ENCODE peak calls at places on chromosome 2, in eight cellular contexts. One of them, this sample, is unnamed.
A peak's percentile ranks its signal among the peaks of the same experiment; 100 is the strongest.

GRCh38 chr2:45937990-45938389 is 286.5 kb downstream of the PRKCE start:
- DNase-seq in lower lobe of right lung: no peak
- DNase-seq in astrocyte: no peak
- DNase-seq in CD8-positive, alpha-beta T cell: no peak
- DNase-seq in iPS DF 6.9: no peak
- DNase-seq in suprapubic skin: no peak
- DNase-seq in CD4-positive, alpha-beta T cell: no peak
- DNase-seq in ascending aorta: no peak
- DNase-seq in this sample: no peak

GRCh38 chr2:217802876-217803638 is 199.7 kb downstream of the TNS1 start:
- DNase-seq in suprapubic skin: peak; percentile 47
- DNase-seq in astrocyte: no peak
- DNase-seq in CD4-positive, alpha-beta T cell: no peak
- DNase-seq in iPS DF 6.9: no peak
- DNase-seq in lower lobe of right lung: no peak
- DNase-seq in ascending aorta: no peak
- DNase-seq in CD8-positive, alpha-beta T cell: no peak
- DNase-seq in this sample: no peak

GRCh38 chr2:219020604-219021365 is 20.5 kb downstream of the CFAP65 start:
- DNase-seq in lower lobe of right lung: no peak
- DNase-seq in CD4-positive, alpha-beta T cell: no peak
- DNase-seq in suprapubic skin: no peak
- DNase-seq in ascending aorta: no peak
- DNase-seq in astrocyte: no peak
- DNase-seq in CD8-positive, alpha-beta T cell: no peak
- DNase-seq in iPS DF 6.9: no peak
- DNase-seq in this sample: no peak

GRCh38 chr2:173574713-173575112 is 220.0 kb downstream of the CDCA7 start:
- DNase-seq in astrocyte: peak; percentile 38
- DNase-seq in ascending aorta: no peak
- DNase-seq in suprapubic skin: no peak
- DNase-seq in CD4-positive, alpha-beta T cell: no peak
- DNase-seq in lower lobe of right lung: no peak
- DNase-seq in iPS DF 6.9: no peak
- DNase-seq in CD8-positive, alpha-beta T cell: no peak
- DNase-seq in this sample: no peak

GRCh38 chr2:120231564-120231973 is 8.4 kb upstream of the TMEM185B start:
- DNase-seq in iPS DF 6.9: no peak
- DNase-seq in CD4-positive, alpha-beta T cell: no peak
- DNase-seq in astrocyte: no peak
- DNase-seq in ascending aorta: no peak
- DNase-seq in CD8-positive, alpha-beta T cell: no peak
- DNase-seq in suprapubic skin: peak; percentile 35
- DNase-seq in lower lobe of right lung: no peak
- DNase-seq in this sample: no peak

GRCh38 chr2:53018830-53019425 is 748.7 kb upstream of the CHAC2 start:
- DNase-seq in lower lobe of right lung: no peak
- DNase-seq in iPS DF 6.9: no peak
- DNase-seq in astrocyte: no peak
- DNase-seq in CD8-positive, alpha-beta T cell: no peak
- DNase-seq in suprapubic skin: no peak
- DNase-seq in ascending aorta: no peak
- DNase-seq in CD4-positive, alpha-beta T cell: no peak
- DNase-seq in this sample: no peak

GRCh38 chr2:45178359-45178758 is 169.1 kb upstream of the SIX2 start:
- DNase-seq in CD4-positive, alpha-beta T cell: no peak
- DNase-seq in suprapubic skin: no peak
- DNase-seq in lower lobe of right lung: no peak
- DNase-seq in CD8-positive, alpha-beta T cell: no peak
- DNase-seq in iPS DF 6.9: no peak
- DNase-seq in ascending aorta: no peak
- DNase-seq in astrocyte: no peak
- DNase-seq in this sample: no peak

GRCh38 chr2:181646415-181646987 is 10.4 kb downstream of the CERKL start:
- DNase-seq in iPS DF 6.9: no peak
- DNase-seq in CD8-positive, alpha-beta T cell: no peak
- DNase-seq in suprapubic skin: no peak
- DNase-seq in astrocyte: no peak
- DNase-seq in ascending aorta: no peak
- DNase-seq in lower lobe of right lung: no peak
- DNase-seq in CD4-positive, alpha-beta T cell: no peak
- DNase-seq in this sample: no peak

GRCh38 chr2:95220449-95220848 is 13.1 kb downstream of the ZNF892 start:
- DNase-seq in suprapubic skin: no peak
- DNase-seq in astrocyte: no peak
- DNase-seq in iPS DF 6.9: no peak
- DNase-seq in CD8-positive, alpha-beta T cell: no peak
- DNase-seq in lower lobe of right lung: no peak
- DNase-seq in ascending aorta: no peak
- DNase-seq in CD4-positive, alpha-beta T cell: no peak
- DNase-seq in this sample: no peak
- H3K9me3 ChIP-seq in suprapubic skin: peaks cover 55% of the 10 kb centered on the region
- H3K9me3 ChIP-seq in astrocyte: peaks cover 50% of the 10 kb centered on the region
- H3K9me3 ChIP-seq in iPS DF 6.9: peaks cover 6% of the 10 kb centered on the region
- H3K9me3 ChIP-seq in CD8-positive, alpha-beta T cell: peaks cover 43% of the 10 kb centered on the region
- H3K9me3 ChIP-seq in lower lobe of right lung: peaks cover 99% of the 10 kb centered on the region
- H3K9me3 ChIP-seq in ascending aorta: peaks cover 99% of the 10 kb centered on the region
- H3K9me3 ChIP-seq in CD4-positive, alpha-beta T cell: peaks cover 96% of the 10 kb centered on the region
- H3K9me3 ChIP-seq in this sample: peaks cover 84% of the 10 kb centered on the region

GRCh38 chr2:82834893-82835292 is 1624.2 kb downstream of the SUCLG1 start:
- DNase-seq in astrocyte: no peak
- DNase-seq in lower lobe of right lung: no peak
- DNase-seq in CD4-positive, alpha-beta T cell: no peak
- DNase-seq in iPS DF 6.9: no peak
- DNase-seq in ascending aorta: no peak
- DNase-seq in suprapubic skin: no peak
- DNase-seq in CD8-positive, alpha-beta T cell: no peak
- DNase-seq in this sample: no peak
- H3K9me3 ChIP-seq in astrocyte: no peaks in the 10 kb centered on the region
- H3K9me3 ChIP-seq in lower lobe of right lung: no peaks in the 10 kb centered on the region
- H3K9me3 ChIP-seq in CD4-positive, alpha-beta T cell: no peaks in the 10 kb centered on the region
- H3K9me3 ChIP-seq in iPS DF 6.9: no peaks in the 10 kb centered on the region
- H3K9me3 ChIP-seq in ascending aorta: no peaks in the 10 kb centered on the region
- H3K9me3 ChIP-seq in suprapubic skin: no peaks in the 10 kb centered on the region
- H3K9me3 ChIP-seq in CD8-positive, alpha-beta T cell: no peaks in the 10 kb centered on the region
- H3K9me3 ChIP-seq in this sample: no peaks in the 10 kb centered on the region

GRCh38 chr2:95034221-95034620 is 8.7 kb downstream of the MAL start:
- DNase-seq in CD8-positive, alpha-beta T cell: no peak
- DNase-seq in iPS DF 6.9: no peak
- DNase-seq in ascending aorta: no peak
- DNase-seq in CD4-positive, alpha-beta T cell: no peak
- DNase-seq in astrocyte: no peak
- DNase-seq in suprapubic skin: no peak
- DNase-seq in lower lobe of right lung: no peak
- DNase-seq in this sample: no peak
- H3K9me3 ChIP-seq in CD8-positive, alpha-beta T cell: no peaks in the 10 kb centered on the region
- H3K9me3 ChIP-seq in iPS DF 6.9: no peaks in the 10 kb centered on the region
- H3K9me3 ChIP-seq in ascending aorta: no peaks in the 10 kb centered on the region
- H3K9me3 ChIP-seq in CD4-positive, alpha-beta T cell: no peaks in the 10 kb centered on the region
- H3K9me3 ChIP-seq in astrocyte: no peaks in the 10 kb centered on the region
- H3K9me3 ChIP-seq in suprapubic skin: no peaks in the 10 kb centered on the region
- H3K9me3 ChIP-seq in lower lobe of right lung: no peaks in the 10 kb centered on the region
- H3K9me3 ChIP-seq in this sample: no peaks in the 10 kb centered on the region

GRCh38 chr2:89834306-89834705 is 1142.8 kb downstream of the RPIA start:
- DNase-seq in iPS DF 6.9: no peak
- DNase-seq in lower lobe of right lung: no peak
- DNase-seq in ascending aorta: no peak
- DNase-seq in astrocyte: no peak
- DNase-seq in CD4-positive, alpha-beta T cell: no peak
- DNase-seq in suprapubic skin: no peak
- DNase-seq in CD8-positive, alpha-beta T cell: no peak
- DNase-seq in this sample: no peak
- H3K9me3 ChIP-seq in iPS DF 6.9: peaks cover 36% of the 10 kb centered on the region
- H3K9me3 ChIP-seq in lower lobe of right lung: peaks cover 4% of the 10 kb centered on the region
- H3K9me3 ChIP-seq in ascending aorta: peaks cover 58% of the 10 kb centered on the region
- H3K9me3 ChIP-seq in astrocyte: peaks cover 41% of the 10 kb centered on the region
- H3K9me3 ChIP-seq in CD4-positive, alpha-beta T cell: peaks cover 43% of the 10 kb centered on the region
- H3K9me3 ChIP-seq in suprapubic skin: peaks cover 44% of the 10 kb centered on the region
- H3K9me3 ChIP-seq in CD8-positive, alpha-beta T cell: peaks cover 30% of the 10 kb centered on the region
- H3K9me3 ChIP-seq in this sample: peaks cover 7% of the 10 kb centered on the region

DNA sequence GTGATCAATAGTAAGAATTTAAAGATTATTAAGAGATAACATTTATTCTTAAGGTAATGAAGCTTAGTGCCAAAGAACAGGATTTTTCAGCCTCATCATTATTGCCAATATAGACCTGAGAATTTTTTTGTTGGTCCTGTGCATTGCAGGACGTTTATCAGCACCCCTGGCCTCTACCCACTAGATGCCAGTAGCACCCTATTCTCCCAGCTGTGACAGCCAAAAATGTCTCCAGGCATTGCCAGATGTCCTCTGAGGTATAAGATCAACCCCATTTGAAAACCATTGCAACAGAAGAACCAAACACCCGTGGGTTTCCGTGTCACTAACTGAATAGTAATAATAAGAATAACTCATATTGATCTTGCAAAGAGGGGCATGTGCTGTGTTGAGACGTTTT is 700.0 kb upstream of the SOX11 start:
- DNase-seq in CD8-positive, alpha-beta T cell: no peak
- DNase-seq in CD4-positive, alpha-beta T cell: no peak
- DNase-seq in suprapubic skin: no peak
- DNase-seq in iPS DF 6.9: no peak
- DNase-seq in astrocyte: no peak
- DNase-seq in ascending aorta: no peak
- DNase-seq in lower lobe of right lung: no peak
- DNase-seq in this sample: no peak
- H3K9me3 ChIP-seq in CD8-positive, alpha-beta T cell: no peaks in the 10 kb centered on the region
- H3K9me3 ChIP-seq in CD4-positive, alpha-beta T cell: peaks cover 11% of the 10 kb centered on the region
- H3K9me3 ChIP-seq in suprapubic skin: no peaks in the 10 kb centered on the region
- H3K9me3 ChIP-seq in iPS DF 6.9: no peaks in the 10 kb centered on the region
- H3K9me3 ChIP-seq in astrocyte: no peaks in the 10 kb centered on the region
- H3K9me3 ChIP-seq in ascending aorta: no peaks in the 10 kb centered on the region
- H3K9me3 ChIP-seq in lower lobe of right lung: no peaks in the 10 kb centered on the region
- H3K9me3 ChIP-seq in this sample: no peaks in the 10 kb centered on the region

DNA sequence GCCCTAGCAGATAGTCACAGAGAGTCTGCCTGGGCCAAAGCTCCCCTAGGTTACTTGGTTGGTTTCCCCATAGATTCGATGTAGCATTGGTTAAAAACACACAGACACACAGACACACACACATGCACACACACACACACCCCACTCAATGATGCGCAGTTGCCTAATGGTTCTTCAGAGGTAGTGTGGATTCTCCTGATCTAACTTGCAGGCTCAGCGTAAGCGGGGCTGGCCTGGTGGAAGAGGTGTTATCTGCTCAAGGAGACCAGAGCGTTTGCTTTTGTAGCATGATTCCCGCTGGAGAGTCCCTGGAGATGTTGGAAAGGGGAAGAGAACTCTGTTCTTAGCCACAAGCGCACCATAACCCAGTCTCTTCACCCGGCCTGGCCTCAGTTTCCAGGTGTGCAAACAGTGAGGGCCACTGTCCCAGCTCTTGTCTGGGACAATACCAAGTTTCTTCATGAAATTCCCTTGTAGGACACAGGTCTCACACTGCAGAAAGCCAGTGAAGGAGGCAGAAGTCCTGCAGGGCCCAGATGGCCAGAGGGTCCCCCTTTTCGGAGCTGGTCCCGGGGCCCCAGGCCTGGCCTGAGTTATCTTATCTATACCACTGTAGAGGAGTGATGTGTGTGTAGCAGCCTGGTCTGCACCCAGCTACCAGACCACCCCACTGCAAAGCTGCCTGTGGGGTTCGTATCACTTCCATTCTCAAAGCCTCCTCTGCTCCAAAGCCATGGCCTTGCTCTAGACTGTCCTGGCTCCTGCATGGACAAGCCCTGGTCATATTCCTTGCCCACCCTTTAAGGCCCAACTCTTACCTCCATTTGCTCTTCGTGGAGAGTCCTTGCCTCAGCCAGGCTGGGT is 3.7 kb downstream of the ACKR3 start:
- DNase-seq in suprapubic skin: no peak
- DNase-seq in ascending aorta: no peak
- DNase-seq in CD4-positive, alpha-beta T cell: no peak
- DNase-seq in astrocyte: no peak
- DNase-seq in lower lobe of right lung: no peak
- DNase-seq in CD8-positive, alpha-beta T cell: no peak
- DNase-seq in iPS DF 6.9: no peak
- DNase-seq in this sample: no peak
- H3K9me3 ChIP-seq in suprapubic skin: no peaks in the 10 kb centered on the region
- H3K9me3 ChIP-seq in ascending aorta: no peaks in the 10 kb centered on the region
- H3K9me3 ChIP-seq in CD4-positive, alpha-beta T cell: no peaks in the 10 kb centered on the region
- H3K9me3 ChIP-seq in astrocyte: no peaks in the 10 kb centered on the region
- H3K9me3 ChIP-seq in lower lobe of right lung: no peaks in the 10 kb centered on the region
- H3K9me3 ChIP-seq in CD8-positive, alpha-beta T cell: no peaks in the 10 kb centered on the region
- H3K9me3 ChIP-seq in iPS DF 6.9: no peaks in the 10 kb centered on the region
- H3K9me3 ChIP-seq in this sample: no peaks in the 10 kb centered on the region

DNA sequence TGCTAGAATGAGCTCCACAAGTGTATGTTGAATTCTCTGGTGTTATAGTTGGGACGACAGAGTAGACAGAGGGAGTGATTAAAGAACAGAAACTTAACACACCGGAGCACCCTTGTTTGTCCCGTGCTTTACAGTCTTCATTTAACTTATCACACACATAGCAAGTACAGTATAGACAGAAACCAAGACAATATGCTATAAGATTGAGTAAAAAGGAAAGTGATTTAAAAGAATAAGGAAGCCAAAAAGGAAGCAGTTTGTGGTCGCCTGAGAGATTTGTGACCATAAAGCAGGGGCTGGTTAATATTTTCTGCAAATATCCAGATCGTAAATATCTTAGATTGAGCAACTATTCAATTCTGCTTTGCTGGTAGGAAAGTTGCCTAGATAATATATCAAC is 1128.4 kb downstream of the TSN start:
- DNase-seq in suprapubic skin: no peak
- DNase-seq in iPS DF 6.9: no peak
- DNase-seq in CD4-positive, alpha-beta T cell: no peak
- DNase-seq in ascending aorta: no peak
- DNase-seq in CD8-positive, alpha-beta T cell: no peak
- DNase-seq in lower lobe of right lung: no peak
- DNase-seq in astrocyte: no peak
- DNase-seq in this sample: no peak
- H3K9me3 ChIP-seq in suprapubic skin: no peaks in the 10 kb centered on the region
- H3K9me3 ChIP-seq in iPS DF 6.9: no peaks in the 10 kb centered on the region
- H3K9me3 ChIP-seq in CD4-positive, alpha-beta T cell: no peaks in the 10 kb centered on the region
- H3K9me3 ChIP-seq in ascending aorta: no peaks in the 10 kb centered on the region
- H3K9me3 ChIP-seq in CD8-positive, alpha-beta T cell: no peaks in the 10 kb centered on the region
- H3K9me3 ChIP-seq in lower lobe of right lung: no peaks in the 10 kb centered on the region
- H3K9me3 ChIP-seq in astrocyte: no peaks in the 10 kb centered on the region
- H3K9me3 ChIP-seq in this sample: no peaks in the 10 kb centered on the region

DNA sequence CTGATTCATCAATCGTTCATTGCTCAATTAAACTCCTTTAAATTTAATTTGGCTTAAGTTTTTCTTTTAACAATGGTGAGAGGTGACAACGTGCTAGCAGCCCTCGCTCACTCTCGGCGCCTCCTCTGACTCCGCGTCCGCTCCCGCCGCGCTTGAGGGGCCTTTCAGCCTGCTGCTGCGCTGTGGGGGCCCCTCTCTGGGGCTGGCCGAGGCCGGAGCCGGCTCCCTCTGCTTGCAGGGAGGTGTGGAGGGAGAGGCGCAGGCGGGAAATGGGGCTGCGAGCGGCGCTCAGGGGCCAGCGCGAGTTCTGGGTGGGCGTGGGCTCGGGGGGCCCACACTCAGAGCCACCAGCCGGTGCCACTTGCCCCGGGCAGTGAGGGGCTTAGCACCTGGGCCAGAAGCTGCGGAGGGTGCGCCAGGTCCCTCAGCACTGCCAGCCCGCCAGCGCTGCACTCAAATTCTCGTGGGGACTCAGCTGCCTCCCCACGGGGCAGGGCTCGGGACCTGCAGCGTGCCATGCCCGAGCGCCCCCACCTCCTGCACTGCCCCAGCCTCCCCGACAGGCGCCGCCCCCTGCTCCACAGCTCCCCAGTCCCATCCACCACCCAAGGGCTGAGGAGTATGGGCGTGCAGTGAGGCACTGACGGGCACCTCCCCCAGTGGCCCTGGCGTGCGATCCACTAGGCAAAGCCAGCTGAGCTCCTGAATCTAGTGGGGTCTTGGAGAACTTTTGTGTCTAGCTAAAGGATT is 19.6 kb downstream of the ANKMY1 start:
- DNase-seq in ascending aorta: no peak
- DNase-seq in suprapubic skin: no peak
- DNase-seq in iPS DF 6.9: no peak
- DNase-seq in astrocyte: no peak
- DNase-seq in CD8-positive, alpha-beta T cell: no peak
- DNase-seq in CD4-positive, alpha-beta T cell: no peak
- DNase-seq in lower lobe of right lung: no peak
- DNase-seq in this sample: no peak
- H3K9me3 ChIP-seq in ascending aorta: no peaks in the 10 kb centered on the region
- H3K9me3 ChIP-seq in suprapubic skin: no peaks in the 10 kb centered on the region
- H3K9me3 ChIP-seq in iPS DF 6.9: no peaks in the 10 kb centered on the region
- H3K9me3 ChIP-seq in astrocyte: no peaks in the 10 kb centered on the region
- H3K9me3 ChIP-seq in CD8-positive, alpha-beta T cell: no peaks in the 10 kb centered on the region
- H3K9me3 ChIP-seq in CD4-positive, alpha-beta T cell: no peaks in the 10 kb centered on the region
- H3K9me3 ChIP-seq in lower lobe of right lung: no peaks in the 10 kb centered on the region
- H3K9me3 ChIP-seq in this sample: no peaks in the 10 kb centered on the region

This sample was measured in thoracic aorta.